ENCODE peak calls at places on chromosome 21, in ten cellular contexts. F is anterior cingulate cortex; N is glutamatergic neuron; R is spleen; L is prostate gland; S is CD4-positive, alpha-beta T cell; H is T-helper 2 cell; E is stimulated activated CD4-positive, alpha-beta T cell treated with anti-CD3 and anti-CD28 coated beads, Interleukin-4, amount 100 ng/mL, for 4 hours; B is NCI-H345; J is T follicular helper cell. Y is an unnamed sample.

GRCh38 chr21:28521932-28522826 is 470.5 kb downstream of the LTN1 start:
- DNase-seq in L (no peak), F (no peak), S (no peak), H (peak), R (no peak), B (no peak), N (peak), J (no peak), E (no peak), Y (peak)

GRCh38 chr21:32056791-32057190 is 184.0 kb downstream of the HUNK start:
- DNase-seq in L (no peak), J (no peak), R (no peak), B (no peak), E (no peak), S (no peak), N (no peak), H (no peak), F (no peak), Y (no peak)

GRCh38 chr21:44816761-44817505 is 929 bp downstream of the SUMO3 start:
- DNase-seq in J (no peak), B (no peak), F (no peak), H (no peak), L (no peak), E (no peak), N (peak), S (no peak), R (no peak), Y (no peak)

GRCh38 chr21:33924079-33924765 is 8.6 kb upstream of the ATP5PO start:
- DNase-seq in R (peak), H (peak), S (peak), B (peak), E (peak), F (peak), J (peak), L (peak), N (peak), Y (peak)

GRCh38 chr21:45309069-45309521 is 21.4 kb upstream of the POFUT2 start:
- DNase-seq in E (peak), J (no peak), B (no peak), N (peak), S (peak), R (peak), F (no peak), H (peak), L (no peak), Y (peak)

GRCh38 chr21:17370750-17371325 is 142.0 kb upstream of the CXADR start:
- DNase-seq in F (no peak), S (no peak), L (no peak), E (no peak), B (peak), N (no peak), R (no peak), J (no peak), H (no peak), Y (peak)

GRCh38 chr21:42239556-42239955 is 20.6 kb downstream of the ABCG1 start:
- DNase-seq in L (no peak), E (no peak), J (no peak), N (no peak), R (no peak), H (no peak), B (no peak), F (no peak), S (no peak), Y (no peak)

GRCh38 chr21:23127973-23128372 is 2129.8 kb downstream of the NCAM2 start:
- DNase-seq in B (no peak), L (no peak), J (no peak), H (no peak), R (no peak), F (no peak), N (no peak), E (no peak), S (no peak), Y (peak)

GRCh38 chr21:20721151-20721550 is 277.1 kb upstream of the NCAM2 start:
- DNase-seq in L (no peak), S (no peak), N (no peak), R (no peak), E (no peak), J (no peak), H (no peak), F (no peak), B (no peak), Y (no peak)

GRCh38 chr21:46099476-46099875 is 1.6 kb downstream of the COL6A2 start:
- DNase-seq in B (no peak), S (no peak), F (no peak), E (no peak), J (no peak), R (peak), L (peak), N (peak), H (no peak), Y (no peak)

GRCh38 chr21:43938751-43939442 is 73.2 kb upstream of the TRAPPC10 start:
- DNase-seq in J (peak), H (peak), B (peak), L (peak), E (peak), N (peak), F (peak), S (peak), R (peak), Y (peak)

GRCh38 chr21:27633631-27634030 is 666.7 kb upstream of the ADAMTS5 start:
- DNase-seq in N (no peak), J (no peak), L (no peak), B (no peak), H (no peak), E (no peak), S (no peak), R (no peak), F (no peak), Y (no peak)

GRCh38 chr21:39107739-39108138 is 75.5 kb downstream of the PSMG1 start:
- DNase-seq in N (no peak), B (no peak), H (no peak), F (no peak), J (no peak), S (no peak), L (no peak), R (no peak), E (no peak), Y (no peak)

GRCh38 chr21:42818328-42818749 is 61.0 kb downstream of the WDR4 start:
- DNase-seq in E (peak), H (peak), B (peak), N (peak), F (no peak), R (peak), L (peak), J (peak), S (peak), Y (peak)

GRCh38 chr21:44677881-44678280 is 4.1 kb downstream of the KRTAP12-1 start:
- DNase-seq in S (no peak), R (no peak), B (no peak), L (no peak), E (no peak), N (no peak), J (no peak), H (no peak), F (no peak), Y (no peak)

GRCh38 chr21:27649323-27649722 is 682.4 kb upstream of the ADAMTS5 start:
- DNase-seq in B (no peak), F (no peak), R (no peak), L (no peak), S (no peak), J (no peak), N (no peak), E (no peak), H (no peak), Y (no peak)

GRCh38 chr21:42591170-42591869 is 62.1 kb upstream of the PDE9A start:
- DNase-seq in S (no peak), B (no peak), F (no peak), J (no peak), L (no peak), H (no peak), N (no peak), E (no peak), R (no peak), Y (no peak)

GRCh38 chr21:45623436-45623835 is 20.1 kb upstream of the PCBP3 start:
- DNase-seq in E (no peak), L (no peak), F (no peak), B (no peak), R (peak), S (no peak), H (no peak), N (no peak), J (no peak), Y (no peak)

GRCh38 chr21:39776589-39776988 is 31.6 kb downstream of the IGSF5 start:
- DNase-seq in L (no peak), B (no peak), R (no peak), N (no peak), F (no peak), J (no peak), E (no peak), S (no peak), H (no peak), Y (no peak)

GRCh38 chr21:17200250-17200649 is 312.6 kb upstream of the CXADR start:
- DNase-seq in H (no peak), L (no peak), N (no peak), F (no peak), S (no peak), B (no peak), J (no peak), R (no peak), E (no peak), Y (no peak)

GRCh38 chr21:26162081-26162480 is 8.5 kb downstream of the APP start:
- DNase-seq in B (no peak), S (no peak), H (no peak), L (no peak), N (no peak), E (no peak), J (no peak), R (no peak), F (no peak), Y (no peak)

GRCh38 chr21:41903559-41904351 is 24.6 kb upstream of the PRDM15 start:
- DNase-seq in F (no peak), H (no peak), S (no peak), L (no peak), N (no peak), J (no peak), R (no peak), B (no peak), E (no peak), Y (no peak)